ENCODE peak calls at places on chromosomes 5 and 9, in four cellular contexts. G is HFFc6, I is neural crest cell, J is endothelial cell. M is an unnamed sample.

GRCh38 chr5:146221234-146221633 is 17.8 kb downstream of the RBM27 start:
- DNase-seq in I (no peak), J (no peak), G (no peak), M (no peak)

GRCh38 chr9:119801311-119801710 is 432.1 kb upstream of the BRINP1 start:
- DNase-seq in G (no peak), J (no peak), I (no peak), M (no peak)

GRCh38 chr9:83563360-83563759 is 25.2 kb upstream of the FRMD3 start:
- DNase-seq in J (no peak), G (no peak), I (no peak), M (no peak)

GRCh38 chr5:109030360-109031143 is 282.9 kb downstream of the FER start:
- DNase-seq in G (no peak), J (no peak), I (no peak), M (no peak)

GRCh38 chr5:94153736-94154450 is 412.5 kb upstream of the POU5F2 start:
- DNase-seq in I (no peak), G (no peak), J (no peak), M (no peak)

GRCh38 chr9:5536684-5537083 is 26.4 kb downstream of the PDCD1LG2 start:
- DNase-seq in G (no peak), I (no peak), J (no peak), M (no peak)

GRCh38 chr9:7336356-7337075 is 463.1 kb downstream of the DMAC1 start:
- DNase-seq in G (no peak), I (no peak), J (no peak), M (no peak)

GRCh38 chr5:64210866-64211265 is 45.2 kb downstream of the RNF180 start:
- DNase-seq in I (no peak), G (peak; percentile 73), J (no peak), M (peak; percentile 42)

GRCh38 chr9:95008151-95008771 is 281.8 kb downstream of the AOPEP start:
- DNase-seq in G (no peak), I (no peak), J (no peak), M (no peak)

GRCh38 chr9:73916016-73916673 is 581.0 kb upstream of the RORB start:
- DNase-seq in I (no peak), G (no peak), J (peak; percentile 9), M (no peak)

GRCh38 chr5:69414885-69415583 is at the start of gene MARVELD2:
- DNase-seq in J (peak; percentile 78), I (no peak), G (no peak), M (no peak)

GRCh38 chr9:124980434-124980833 is 39.6 kb upstream of the GOLGA1 start:
- DNase-seq in G (no peak), I (no peak), J (no peak), M (no peak)

GRCh38 chr9:99052849-99053715 is 51.8 kb upstream of the TGFBR1 start:
- DNase-seq in I (no peak), G (no peak), J (no peak), M (no peak)

GRCh38 chr5:67283275-67283987 is 86.8 kb upstream of the CD180 start:
- DNase-seq in J (no peak), I (no peak), G (no peak), M (no peak)

GRCh38 chr5:163306421-163306820 is 131.0 kb upstream of the CCNG1 start:
- DNase-seq in I (no peak), G (no peak), J (no peak), M (no peak)

GRCh38 chr5:122774861-122775712 is at the start of gene SNX2:
- DNase-seq in I (peak; percentile 88), J (peak; percentile 98), G (peak; percentile 71), M (peak; percentile 46)
- TF ChIP-seq CTCF in I (peak; percentile 52), J (no peak), G (peak; percentile 53), M (peak; percentile 14)

GRCh38 chr5:167261309-167262100 is 1029.9 kb upstream of the WWC1 start:
- DNase-seq in G (no peak), I (no peak), J (no peak), M (no peak)
- TF ChIP-seq CTCF in G (peak; percentile 25), I (peak; percentile 39), J (peak; percentile 65), M (peak; percentile 44)

GRCh38 chr5:54959673-54960418 is 25.5 kb downstream of the ESM1 start:
- DNase-seq in I (no peak), G (no peak), J (peak; percentile 35), M (no peak)
- TF ChIP-seq CTCF in I (peak; percentile 27), G (peak; percentile 70), J (peak; percentile 31), M (peak; percentile 39)

GRCh38 chr5:53482717-53483638 is 2.5 kb downstream of the FST start:
- DNase-seq in J (peak; percentile 40), G (no peak), I (peak; percentile 18), M (no peak)
- TF ChIP-seq CTCF in J (no peak), G (peak; percentile 30), I (no peak), M (peak; percentile 46)

DNA sequence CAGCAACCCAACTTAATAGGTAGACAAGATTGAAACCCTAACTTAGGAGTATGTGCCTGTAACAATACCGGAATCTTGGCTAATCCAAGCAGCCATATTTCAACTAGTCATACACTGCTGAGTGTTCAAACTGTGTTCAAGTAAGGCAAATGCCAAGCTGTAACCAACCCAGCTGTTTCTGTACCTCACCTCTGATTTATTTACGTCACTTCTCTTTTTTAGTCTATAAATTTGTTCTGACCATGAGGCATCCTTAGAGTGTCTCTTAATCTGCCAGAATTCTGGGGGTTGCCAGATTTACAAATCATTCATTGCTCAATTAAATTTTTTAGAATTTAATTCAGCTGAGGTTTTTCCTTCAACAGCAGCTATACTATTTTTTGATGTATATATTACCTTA is 723.2 kb downstream of the CDH18 start:
- DNase-seq in G (no peak), I (no peak), J (no peak), M (no peak)
- TF ChIP-seq CTCF in G (no peak), I (no peak), J (no peak), M (no peak)